ENCODE peak calls at places on chromosome 10, in four cellular contexts. T is GM12891, P is H1, H is HepG2. O is an unnamed sample.

GRCh38 chr10:102605712-102606111 is 38.6 kb upstream of the TRIM8 start:
- DNase-seq in T (no peak), P (no peak), H (no peak), O (no peak)

GRCh38 chr10:17713133-17713532 is 38.9 kb upstream of the TMEM236 start:
- DNase-seq in T (no peak), P (no peak), H (no peak), O (no peak)

GRCh38 chr10:121593676-121594075 is 4.6 kb downstream of the FGFR2 start:
- DNase-seq in T (no peak), P (no peak), H (no peak), O (no peak)

GRCh38 chr10:123377883-123378282 is 223.7 kb downstream of the BUB3 start:
- DNase-seq in T (no peak), P (no peak), H (peak), O (no peak)

GRCh38 chr10:31340343-31340742 is 21.3 kb downstream of the ZEB1 start:
- DNase-seq in T (no peak), P (no peak), H (peak), O (no peak)

GRCh38 chr10:127977368-127978009 is 70.6 kb downstream of the PTPRE start:
- DNase-seq in T (no peak), P (no peak), H (no peak), O (no peak)

GRCh38 chr10:33376476-33376875 is 42.0 kb upstream of the NRP1 start:
- DNase-seq in T (no peak), P (no peak), H (no peak), O (no peak)

GRCh38 chr10:72086466-72087391 is 1.6 kb downstream of the SPOCK2 start:
- DNase-seq in T (peak), P (peak), H (peak), O (peak)

GRCh38 chr10:102535481-102536147 is 31.8 kb downstream of the SUFU start:
- DNase-seq in T (no peak), P (no peak), H (no peak), O (no peak)

GRCh38 chr10:60978287-60979115 is 34.5 kb upstream of the RHOBTB1 start:
- DNase-seq in T (no peak), P (no peak), H (peak), O (no peak)

GRCh38 chr10:93198401-93199175 is 124.9 kb downstream of the CYP26A1 start:
- DNase-seq in T (no peak), P (no peak), H (no peak), O (no peak)

GRCh38 chr10:10687751-10688150 is 329.9 kb upstream of the CELF2 start:
- DNase-seq in T (no peak), P (no peak), H (no peak), O (no peak)

GRCh38 chr10:103792547-103792946 is 62.8 kb downstream of the SH3PXD2A start:
- DNase-seq in T (no peak), P (no peak), H (no peak), O (no peak)

GRCh38 chr10:8043569-8044306 is 10.8 kb upstream of the GATA3 start:
- DNase-seq in T (no peak), P (no peak), H (no peak), O (no peak)

GRCh38 chr10:77457266-77457665 is 180.3 kb downstream of the KCNMA1 start:
- DNase-seq in T (no peak), P (no peak), H (no peak), O (no peak)

GRCh38 chr10:81876253-81876731 is 1.3 kb downstream of the NRG3 start:
- DNase-seq in T (no peak), P (no peak), H (no peak), O (no peak)

GRCh38 chr10:122323188-122323587 is 51.3 kb upstream of the PLEKHA1 start:
- DNase-seq in T (no peak), P (no peak), H (no peak), O (no peak)

GRCh38 chr10:1398626-1399410 is 338.5 kb downstream of the ADARB2 start:
- DNase-seq in T (no peak), P (no peak), H (no peak), O (no peak)

GRCh38 chr10:25952857-25953256 is 18.8 kb downstream of the MYO3A start:
- DNase-seq in T (no peak), P (no peak), H (no peak), O (no peak)

GRCh38 chr10:60312818-60313588 is 76.7 kb downstream of the ANK3 start:
- DNase-seq in T (no peak), P (no peak), H (no peak), O (no peak)

GRCh38 chr10:35884657-35885071 is 242.6 kb upstream of the FZD8 start:
- DNase-seq in T (no peak), P (no peak), H (no peak), O (no peak)

GRCh38 chr10:100006241-100006886 is 3.4 kb downstream of the DNMBP start:
- DNase-seq in T (no peak), P (no peak), H (peak), O (no peak)
- TF ChIP-seq POLR2A in T (no peak), P (no peak), H (no peak), O (no peak)

DNA sequence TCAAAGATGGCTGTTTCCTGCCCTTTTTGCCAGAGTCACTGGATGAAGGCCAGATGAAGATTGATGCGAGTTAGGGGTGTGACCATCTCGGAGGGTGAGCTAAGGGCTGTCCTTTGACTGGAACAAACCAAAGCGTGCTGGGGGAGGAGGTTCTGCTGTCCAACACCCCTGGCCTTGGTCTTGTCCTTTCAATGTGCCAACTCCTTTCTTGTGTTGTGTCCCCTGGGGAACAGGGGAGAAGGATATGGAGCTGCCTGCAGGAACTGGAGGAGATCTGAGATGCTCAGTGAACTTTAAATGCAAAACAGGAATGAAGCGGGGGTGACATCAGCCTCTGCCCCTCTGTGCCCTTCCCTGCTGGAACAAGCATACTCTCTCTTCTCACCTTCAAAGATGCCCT is 90.3 kb upstream of the ADAM12 start:
- DNase-seq in T (no peak), P (no peak), H (no peak), O (no peak)
- TF ChIP-seq TAF1 in T (no peak), P (no peak), H (no peak), O (no peak)

GRCh38 chr10:86969421-86970041 is 1.2 kb downstream of the ADIRF start:
- DNase-seq in T (no peak), P (no peak), H (no peak), O (no peak)

GRCh38 chr10:86970887-86971145 is 2.5 kb downstream of the ADIRF start:
- DNase-seq in T (no peak), P (no peak), H (no peak), O (no peak)

GRCh38 chr10:86972613-86973380 is 4.5 kb downstream of the ADIRF start:
- DNase-seq in T (no peak), P (no peak), H (no peak), O (no peak)

GRCh38 chr10:86970152-86970886 is 2.0 kb downstream of the ADIRF start:
- DNase-seq in T (no peak), P (no peak), H (no peak), O (no peak)

GRCh38 chr10:86971146-86971991 is 3.1 kb downstream of the ADIRF start:
- DNase-seq in T (peak), P (no peak), H (no peak), O (peak)
- TF ChIP-seq POLR2AphosphoS5 in T (peak), P (no peak), H (no peak), O (peak)

GRCh38 chr10:100370976-100371706 is 24.1 kb downstream of the SCD start:
- DNase-seq in T (no peak), P (peak), H (peak), O (no peak)
- TF ChIP-seq POLR2A in T (no peak), P (no peak), H (peak), O (no peak)

DNA sequence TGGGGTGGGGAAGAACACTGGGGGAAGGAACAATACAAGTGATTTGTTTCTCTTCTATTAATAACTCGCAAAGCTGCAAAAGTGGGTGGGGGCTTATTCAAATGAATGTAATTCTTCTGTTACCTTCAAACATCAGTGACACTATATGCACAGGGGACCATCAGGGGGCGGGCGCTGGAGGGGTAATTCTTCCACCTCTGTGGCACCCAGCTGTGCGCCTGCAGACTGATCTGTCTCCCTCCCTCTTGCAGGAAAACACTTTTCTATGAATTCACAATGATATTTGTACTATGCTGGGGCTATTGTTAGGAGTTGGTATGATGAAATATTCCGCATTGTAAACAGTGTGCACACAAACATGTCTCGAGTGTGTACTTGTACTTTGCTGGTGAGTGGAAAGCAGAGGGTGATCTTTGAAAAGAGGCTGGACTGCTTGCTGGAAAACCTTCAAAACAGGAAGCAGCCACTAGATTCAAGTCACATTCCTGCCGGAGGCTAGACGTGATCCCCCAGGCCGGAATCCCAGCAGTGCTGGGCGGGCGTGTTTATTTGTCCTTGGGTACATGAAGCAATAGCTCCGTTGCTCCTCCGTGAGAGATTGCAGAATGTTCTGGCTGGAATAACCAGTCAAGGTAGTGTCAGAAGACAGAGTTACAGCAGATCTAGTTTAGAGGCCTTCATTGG is 15.8 kb upstream of the BNIP3 start:
- DNase-seq in T (no peak), P (no peak), H (peak), O (no peak)
- TF ChIP-seq TAF1 in T (no peak), P (no peak), H (no peak), O (no peak)

GRCh38 chr10:75527542-75527941 is 96.1 kb downstream of the LRMDA start:
- DNase-seq in T (no peak), P (no peak), H (no peak), O (no peak)

GRCh38 chr10:75528392-75528791 is 97.0 kb downstream of the LRMDA start:
- DNase-seq in T (no peak), P (no peak), H (no peak), O (no peak)

GRCh38 chr10:75530337-75530736 is 98.9 kb downstream of the LRMDA start:
- DNase-seq in T (no peak), P (no peak), H (no peak), O (no peak)

GRCh38 chr10:75525646-75526045 is 94.2 kb downstream of the LRMDA start:
- DNase-seq in T (no peak), P (no peak), H (no peak), O (no peak)

GRCh38 chr10:75525067-75525466 is 93.6 kb downstream of the LRMDA start:
- DNase-seq in T (no peak), P (no peak), H (no peak), O (no peak)
- TF ChIP-seq POLR2AphosphoS5 in T (no peak), P (no peak), H (no peak), O (no peak)